ENCODE peak calls at places on chromosome 21, in five cellular contexts. U is tibial nerve, O is mesenchymal stem cell, J is cardiac muscle cell, C is astrocyte. G is an unnamed sample.
A peak's percentile ranks its signal among the peaks of the same experiment; 100 is the strongest.

GRCh38 chr21:41684381-41685245 is 82.2 kb downstream of the RIPK4 start:
- DNase-seq in U (no peak), O (peak; percentile 12), J (no peak), C (peak; percentile 74), G (no peak)

GRCh38 chr21:41100826-41101550 is 67.0 kb upstream of the BACE2 start:
- DNase-seq in U (no peak), O (no peak), J (no peak), C (no peak), G (no peak)

GRCh38 chr21:35648512-35648911 is 411.8 kb downstream of the SETD4 start:
- DNase-seq in U (no peak), O (no peak), J (no peak), C (no peak), G (no peak)

GRCh38 chr21:16125274-16125673 is 395.5 kb downstream of the USP25 start:
- DNase-seq in U (no peak), O (no peak), J (no peak), C (no peak), G (no peak)

GRCh38 chr21:36065497-36066036 is 4.3 kb upstream of the CBR1 start:
- DNase-seq in U (no peak), O (peak; percentile 58), J (no peak), C (peak; percentile 51), G (no peak)

GRCh38 chr21:44085491-44086321 is 21.5 kb upstream of the PWP2 start:
- DNase-seq in U (no peak), O (no peak), J (no peak), C (no peak), G (no peak)

GRCh38 chr21:24280591-24280990 is 1326.7 kb downstream of the MRPL39 start:
- DNase-seq in U (no peak), O (no peak), J (no peak), C (no peak), G (no peak)

GRCh38 chr21:35593000-35593502 is 467.3 kb downstream of the SETD4 start:
- DNase-seq in U (no peak), O (peak; percentile 41), J (no peak), C (peak; percentile 78), G (no peak)

GRCh38 chr21:34743831-34744230 is 75.0 kb downstream of the CLIC6 start:
- DNase-seq in U (peak; percentile 41), O (no peak), J (no peak), C (peak; percentile 81), G (no peak)

GRCh38 chr21:42063206-42063577 is 7.9 kb upstream of the UMODL1 start:
- DNase-seq in U (no peak), O (no peak), J (no peak), C (no peak), G (no peak)

GRCh38 chr21:34885125-34885524 is 164.0 kb downstream of the RUNX1 start:
- DNase-seq in U (no peak), O (no peak), J (no peak), C (no peak), G (peak; percentile 23)

GRCh38 chr21:41783476-41784150 is 16.8 kb upstream of the RIPK4 start:
- DNase-seq in U (no peak), O (no peak), J (no peak), C (peak; percentile 51), G (peak; percentile 76)

GRCh38 chr21:14620152-14620551 is 74.0 kb upstream of the SAMSN1 start:
- DNase-seq in U (no peak), O (no peak), J (no peak), C (no peak), G (no peak)

GRCh38 chr21:35136586-35137254 is 87.6 kb upstream of the RUNX1 start:
- DNase-seq in U (no peak), O (peak; percentile 40), J (no peak), C (peak; percentile 91), G (no peak)

GRCh38 chr21:42621166-42621827 is 32.1 kb upstream of the PDE9A start:
- DNase-seq in U (no peak), O (no peak), J (no peak), C (no peak), G (no peak)

GRCh38 chr21:38843806-38844479 is 38.2 kb downstream of the ETS2 start:
- DNase-seq in U (no peak), O (no peak), J (no peak), C (peak; percentile 83), G (no peak)

GRCh38 chr21:35721701-35722100 is 338.6 kb downstream of the SETD4 start:
- DNase-seq in U (no peak), O (no peak), J (no peak), C (no peak), G (no peak)

GRCh38 chr21:44065428-44065827 is 41.8 kb upstream of the PWP2 start:
- DNase-seq in U (no peak), O (peak; percentile 79), J (no peak), C (peak; percentile 9), G (no peak)

GRCh38 chr21:31530918-31531705 is 128.4 kb upstream of the SOD1 start:
- DNase-seq in U (no peak), O (no peak), J (peak; percentile 33), C (no peak), G (no peak)

GRCh38 chr21:42496839-42497202 is 797 bp upstream of the RSPH1 start:
- DNase-seq in U (no peak), O (no peak), J (peak; percentile 37), C (no peak), G (no peak)

GRCh38 chr21:29453511-29453910 is 154.8 kb downstream of the BACH1 start:
- DNase-seq in U (no peak), O (no peak), J (no peak), C (no peak), G (no peak)

GRCh38 chr21:19458295-19458694 is 1054.7 kb upstream of the TMPRSS15 start:
- DNase-seq in U (no peak), O (no peak), J (no peak), C (no peak), G (no peak)

GRCh38 chr21:37373539-37373938 is 7.0 kb downstream of the DYRK1A start:
- DNase-seq in U (no peak), O (no peak), J (no peak), C (peak; percentile 10), G (no peak)
- H3K4me1 ChIP-seq in U (peaks cover 35% of the 10 kb centered on the region), O (peaks cover 10% of the 10 kb centered on the region), J (peaks cover 28% of the 10 kb centered on the region), C (peaks cover 40% of the 10 kb centered on the region), G (peaks cover 30% of the 10 kb centered on the region)

GRCh38 chr21:46285206-46285661 is at the start of gene MCM3AP:
- DNase-seq in U (no peak), O (no peak), J (no peak), C (no peak), G (no peak)
- H3K4me1 ChIP-seq in U (peaks cover 33% of the 10 kb centered on the region), O (peaks cover 15% of the 10 kb centered on the region), J (peaks cover 19% of the 10 kb centered on the region), C (peaks cover 21% of the 10 kb centered on the region), G (peaks cover 27% of the 10 kb centered on the region)

GRCh38 chr21:39913651-39914145 is 46.5 kb downstream of the PCP4 start:
- DNase-seq in U (no peak), O (no peak), J (no peak), C (no peak), G (no peak)
- H3K4me1 ChIP-seq in U (no peaks in the 10 kb centered on the region), O (no peaks in the 10 kb centered on the region), J (no peaks in the 10 kb centered on the region), C (no peaks in the 10 kb centered on the region), G (no peaks in the 10 kb centered on the region)

GRCh38 chr21:17781524-17781923 is 37.6 kb downstream of the C21orf91 start:
- DNase-seq in U (no peak), O (no peak), J (no peak), C (no peak), G (no peak)

GRCh38 chr21:17782051-17782450 is 37.1 kb downstream of the C21orf91 start:
- DNase-seq in U (no peak), O (no peak), J (no peak), C (no peak), G (no peak)

GRCh38 chr21:17783003-17783402 is 36.2 kb downstream of the C21orf91 start:
- DNase-seq in U (no peak), O (no peak), J (no peak), C (no peak), G (no peak)

GRCh38 chr21:17779486-17779885 is 39.7 kb downstream of the C21orf91 start:
- DNase-seq in U (no peak), O (peak; percentile 44), J (no peak), C (no peak), G (no peak)

DNA sequence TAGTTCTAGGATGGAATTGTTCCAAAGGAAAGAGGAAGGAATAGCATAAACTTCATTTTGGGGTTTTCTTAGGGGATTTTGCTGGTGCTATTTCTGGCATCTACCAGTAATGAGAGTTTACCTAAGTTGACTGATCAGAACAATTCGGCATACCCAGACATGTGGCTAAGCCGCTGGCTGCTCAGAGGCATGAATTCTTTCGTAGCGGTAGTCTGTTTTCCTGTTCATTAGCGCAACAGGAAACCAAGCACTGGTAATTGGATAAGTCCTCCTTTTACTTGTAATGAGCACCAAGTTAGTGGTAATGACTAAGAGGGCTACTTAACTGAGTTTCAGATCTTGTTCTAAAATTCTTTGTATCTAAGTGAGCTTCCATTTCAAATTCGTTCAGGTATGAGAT is 38.6 kb downstream of the C21orf91 start:
- DNase-seq in U (no peak), O (no peak), J (no peak), C (peak; percentile 4), G (no peak)
- H3K4me1 ChIP-seq in U (no peaks in the 10 kb centered on the region), O (no peaks in the 10 kb centered on the region), J (no peaks in the 10 kb centered on the region), C (no peaks in the 10 kb centered on the region), G (no peaks in the 10 kb centered on the region)

GRCh38 chr21:45453308-45453950 is 48.5 kb downstream of the COL18A1 start:
- DNase-seq in U (no peak), O (no peak), J (no peak), C (no peak), G (no peak)

GRCh38 chr21:45449658-45450502 is 44.9 kb downstream of the COL18A1 start:
- DNase-seq in U (no peak), O (no peak), J (no peak), C (no peak), G (no peak)

GRCh38 chr21:45450741-45451740 is 46.1 kb downstream of the COL18A1 start:
- DNase-seq in U (no peak), O (no peak), J (no peak), C (peak; percentile 23), G (no peak)

GRCh38 chr21:45452696-45453307 is 47.8 kb downstream of the COL18A1 start:
- DNase-seq in U (no peak), O (no peak), J (no peak), C (no peak), G (no peak)

GRCh38 chr21:45451771-45452182 is 46.8 kb downstream of the COL18A1 start:
- DNase-seq in U (no peak), O (no peak), J (no peak), C (no peak), G (no peak)
- H3K4me1 ChIP-seq in U (peaks cover 25% of the 10 kb centered on the region), O (peaks cover 65% of the 10 kb centered on the region), J (no peaks in the 10 kb centered on the region), C (peaks cover 25% of the 10 kb centered on the region), G (no peaks in the 10 kb centered on the region)

GRCh38 chr21:33688343-33688742 is 46.0 kb downstream of the ITSN1 start:
- DNase-seq in U (no peak), O (no peak), J (no peak), C (no peak), G (no peak)
- H3K4me1 ChIP-seq in U (peaks cover 55% of the 10 kb centered on the region), O (peaks cover 13% of the 10 kb centered on the region), J (peaks cover 73% of the 10 kb centered on the region), C (peaks cover 41% of the 10 kb centered on the region), G (peaks cover 43% of the 10 kb centered on the region)

DNA sequence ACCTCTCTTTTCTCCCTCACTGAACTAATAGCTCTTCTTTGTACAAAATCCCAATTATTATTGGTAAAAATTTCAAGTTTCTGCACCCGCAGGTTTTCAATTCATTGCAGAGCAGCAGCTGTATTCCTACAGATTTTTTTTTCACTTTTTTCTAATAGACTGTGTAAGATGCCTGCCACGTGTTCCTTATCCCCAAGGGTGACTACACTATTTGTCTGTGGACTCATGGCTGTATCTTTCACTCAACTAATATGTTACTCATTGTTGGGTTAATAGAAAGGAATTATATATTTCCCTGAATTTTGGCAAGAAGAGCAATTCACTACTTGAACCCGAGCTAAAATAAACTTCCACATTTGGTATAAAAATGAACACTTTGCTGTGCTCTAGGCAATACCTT is 158.7 kb downstream of the NCAM2 start:
- DNase-seq in U (no peak), O (no peak), J (no peak), C (no peak), G (no peak)
- H3K4me1 ChIP-seq in U (no peaks in the 10 kb centered on the region), O (no peaks in the 10 kb centered on the region), J (no peaks in the 10 kb centered on the region), C (peaks cover 3% of the 10 kb centered on the region), G (no peaks in the 10 kb centered on the region)

G was measured in HAP-1.